ENCODE peak calls at places on chromosomes 3 and 15, in four cellular contexts. S is H9, P is mesendoderm, N is mesenchymal stem cell. Q is an unnamed sample.

GRCh38 chr3:10495003-10495402 is 10.4 kb downstream of the ATP2B2 start:
- DNase-seq in S (no peak), P (no peak), N (no peak), Q (peak; percentile 18)

GRCh38 chr15:70355275-70355795 is 257.6 kb upstream of the TLE3 start:
- DNase-seq in N (no peak), P (no peak), S (no peak), Q (no peak)

GRCh38 chr3:136195258-136196063 is 674 bp downstream of the MSL2 start:
- DNase-seq in P (peak; percentile 81), S (peak; percentile 70), N (peak; percentile 80), Q (peak; percentile 64)

GRCh38 chr3:39133093-39133490 is 20.3 kb downstream of the CSRNP1 start:
- DNase-seq in N (no peak), S (no peak), P (no peak), Q (no peak)

GRCh38 chr3:127889461-127889863 is 25.6 kb upstream of the KBTBD12 start:
- DNase-seq in N (peak; percentile 22), S (no peak), P (no peak), Q (peak; percentile 33)

GRCh38 chr3:188946837-188947236 is 224.9 kb upstream of the TPRG1 start:
- DNase-seq in S (no peak), N (no peak), P (no peak), Q (no peak)

GRCh38 chr3:72299321-72299802 is 514.4 kb upstream of the PROK2 start:
- DNase-seq in P (no peak), S (no peak), N (no peak), Q (peak; percentile 59)

GRCh38 chr3:143109861-143110260 is 9.7 kb upstream of the CHST2 start:
- DNase-seq in S (no peak), N (no peak), P (no peak), Q (no peak)

GRCh38 chr3:5796541-5796940 is 609.0 kb downstream of the EDEM1 start:
- DNase-seq in P (no peak), S (no peak), N (no peak), Q (no peak)

GRCh38 chr15:40308844-40309189 is 1.1 kb upstream of the PLCB2 start:
- DNase-seq in N (no peak), P (peak; percentile 60), S (no peak), Q (no peak)

GRCh38 chr3:194579091-194579606 is 54.1 kb downstream of the TMEM44 start:
- DNase-seq in N (peak; percentile 88), P (no peak), S (no peak), Q (no peak)

GRCh38 chr15:80286055-80286454 is 34.0 kb upstream of the CTXND1 start:
- DNase-seq in P (no peak), N (no peak), S (no peak), Q (no peak)

GRCh38 chr15:63551400-63551799 is 45.8 kb upstream of the FBXL22 start:
- DNase-seq in P (no peak), N (peak; percentile 30), S (no peak), Q (peak; percentile 85)

GRCh38 chr3:195892355-195893120 is 15.8 kb downstream of the TNK2 start:
- DNase-seq in S (no peak), N (peak; percentile 81), P (no peak), Q (peak; percentile 71)

GRCh38 chr15:67771201-67771600 is 54.1 kb upstream of the SKOR1 start:
- DNase-seq in P (peak; percentile 72), N (no peak), S (no peak), Q (no peak)

GRCh38 chr3:79497447-79498111 is 270.2 kb downstream of the ROBO1 start:
- DNase-seq in S (no peak), N (peak; percentile 13), P (peak; percentile 13), Q (peak; percentile 11)

GRCh38 chr15:38651328-38652038 is 86.9 kb upstream of the RASGRP1 start:
- DNase-seq in P (peak; percentile 57), N (no peak), S (no peak), Q (no peak)

DNA sequence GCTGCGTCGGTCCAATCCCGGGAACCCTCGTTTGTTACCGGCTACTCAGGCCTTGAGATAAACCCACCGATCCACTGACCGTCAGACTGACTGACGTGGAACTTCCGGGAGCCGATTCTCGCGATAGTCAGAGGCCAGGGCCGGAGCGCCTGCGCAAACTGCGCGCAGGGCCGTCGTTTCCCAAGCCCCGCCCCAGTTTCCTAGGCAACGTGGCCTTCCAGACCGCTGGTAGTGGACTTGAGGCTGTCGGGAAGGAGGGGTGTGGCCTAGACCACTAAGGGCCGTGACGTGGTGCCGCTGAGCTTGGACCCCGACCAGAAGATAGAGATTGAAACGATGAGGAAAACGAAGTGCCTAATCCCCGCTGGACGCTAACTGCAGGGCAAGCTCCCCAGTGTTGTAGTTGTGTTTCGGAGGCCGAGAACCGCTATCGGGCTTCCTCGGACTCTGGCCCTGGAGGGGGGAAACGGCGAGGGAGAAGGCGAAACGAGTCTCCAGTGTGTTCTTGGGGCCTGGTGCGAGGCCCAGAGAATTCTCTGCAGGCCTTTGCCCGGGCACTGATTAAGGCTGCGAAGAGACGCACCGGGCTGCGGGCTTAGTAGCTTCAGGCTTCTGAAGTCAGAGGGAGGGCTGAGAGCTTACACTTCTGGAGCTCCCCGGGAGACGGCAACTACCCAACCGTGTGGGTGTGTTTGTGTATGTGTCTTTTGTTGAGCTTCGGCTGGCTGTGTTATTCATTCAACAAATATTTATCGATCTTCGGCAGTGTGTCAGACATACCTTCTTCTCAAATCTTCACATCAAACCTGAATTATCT is at the start of gene COPB2:
- DNase-seq in S (peak; percentile 99), P (peak; percentile 99), N (peak; percentile 99), Q (peak; percentile 99)
- H3K4me1 ChIP-seq in S (no peaks in the 10 kb centered on the region), P (no peaks in the 10 kb centered on the region), N (peaks cover 9% of the 10 kb centered on the region), Q (peaks cover 1% of the 10 kb centered on the region)

DNA sequence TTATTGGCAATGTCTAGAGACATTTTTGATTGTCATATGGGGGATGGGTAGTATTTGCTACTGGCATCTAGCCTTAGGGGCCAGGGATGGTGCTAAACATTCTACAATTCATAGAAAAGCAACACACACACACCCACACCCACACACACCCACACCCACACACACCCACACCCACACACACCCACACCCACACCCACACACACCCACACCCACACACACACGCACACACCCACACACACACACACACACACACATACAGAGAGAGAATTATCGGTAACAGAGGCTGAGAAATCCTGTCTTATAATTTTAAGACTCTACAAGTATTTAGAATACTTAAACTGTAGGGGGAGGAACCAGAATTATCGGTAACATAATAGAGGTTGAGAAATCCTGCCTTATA is 11.1 kb upstream of the PIK3R4 start:
- DNase-seq in P (no peak), N (no peak), S (no peak), Q (no peak)
- H2BK120ac ChIP-seq in P (no peak overlapping the region), N (no peak overlapping the region), S (no peak overlapping the region), Q (no peak overlapping the region)

GRCh38 chr3:169147246-169148008 is 516.1 kb downstream of the MECOM start:
- DNase-seq in N (peak; percentile 65), P (peak; percentile 95), S (peak; percentile 86), Q (peak; percentile 61)
- H3K4me1 ChIP-seq in N (peaks cover 4% of the 10 kb centered on the region), P (peaks cover 2% of the 10 kb centered on the region), S (no peaks in the 10 kb centered on the region), Q (peaks cover 2% of the 10 kb centered on the region)

GRCh38 chr3:49878686-49879085 is 9.0 kb upstream of the CAMKV start:
- DNase-seq in N (no peak), P (no peak), S (no peak), Q (no peak)
- H2BK120ac ChIP-seq in N (no peak overlapping the region), P (no peak overlapping the region), S (no peak overlapping the region), Q (no peak overlapping the region)

GRCh38 chr3:30656624-30657141 is 50.3 kb downstream of the TGFBR2 start:
- DNase-seq in P (no peak), N (no peak), S (no peak), Q (no peak)
- H3K4me1 ChIP-seq in P (peaks cover 2% of the 10 kb centered on the region), N (peaks cover 18% of the 10 kb centered on the region), S (peaks cover 17% of the 10 kb centered on the region), Q (peaks cover 29% of the 10 kb centered on the region)